ENCODE peak calls at places on chromosomes 2 and 18, in four cellular contexts. R is SK-N-DZ, K is activated T-cell treated with anti-CD3 and anti-CD28 coated beads for 48 hours, B is sciatic nerve. D is an unnamed sample.
A peak's percentile ranks its signal among the peaks of the same experiment; 100 is the strongest.

GRCh38 chr2:20178404-20179178 is 46.3 kb downstream of the SDC1 start:
- DNase-seq in R (no peak), K (no peak), B (peak; percentile 33), D (no peak)

GRCh38 chr2:175431054-175431780 is 249.7 kb upstream of the ATP5MC3 start:
- DNase-seq in B (no peak), K (no peak), R (peak; percentile 49), D (no peak)

GRCh38 chr2:69177063-69177771 is 164.2 kb downstream of the ANTXR1 start:
- DNase-seq in B (peak; percentile 79), R (peak; percentile 78), K (no peak), D (peak; percentile 85)

GRCh38 chr18:79819064-79819725 is 21.5 kb downstream of the KCNG2 start:
- DNase-seq in B (no peak), K (no peak), R (no peak), D (no peak)

GRCh38 chr2:2328847-2329246 is 2.2 kb downstream of the MYT1L start:
- DNase-seq in K (no peak), R (peak; percentile 35), B (no peak), D (no peak)

GRCh38 chr2:180366481-180366880 is 359.4 kb upstream of the CWC22 start:
- DNase-seq in R (no peak), B (no peak), K (no peak), D (no peak)

GRCh38 chr2:202215179-202215578 is 23.2 kb downstream of the SUMO1 start:
- DNase-seq in K (no peak), R (no peak), B (no peak), D (no peak)

GRCh38 chr2:46135936-46136335 is 161.3 kb upstream of the EPAS1 start:
- DNase-seq in B (no peak), R (no peak), K (no peak), D (no peak)

GRCh38 chr18:22709288-22710060 is 223.7 kb upstream of the RBBP8 start:
- DNase-seq in K (no peak), B (no peak), R (no peak), D (no peak)

GRCh38 chr2:237704476-237705224 is 77.3 kb downstream of the LRRFIP1 start:
- DNase-seq in B (no peak), R (no peak), K (no peak), D (peak; percentile 44)

GRCh38 chr2:175251425-175252041 is 70.0 kb upstream of the ATP5MC3 start:
- DNase-seq in K (no peak), B (no peak), R (peak; percentile 28), D (no peak)

GRCh38 chr2:240959214-240959940 is 39.0 kb upstream of the SNED1 start:
- DNase-seq in R (no peak), K (no peak), B (peak; percentile 55), D (no peak)

GRCh38 chr2:182101263-182101662 is 115.6 kb downstream of the PPP1R1C start:
- DNase-seq in K (no peak), R (peak; percentile 10), B (no peak), D (no peak)

GRCh38 chr18:75110846-75111415 is 98.0 kb downstream of the PTGR3 start:
- DNase-seq in B (no peak), K (no peak), R (no peak), D (no peak)

GRCh38 chr2:183078163-183078466 is 432 bp upstream of the DUSP19 start:
- DNase-seq in K (no peak), R (no peak), B (no peak), D (no peak)

GRCh38 chr2:29187926-29188325 is 72.7 kb downstream of the CLIP4 start:
- DNase-seq in K (no peak), R (no peak), B (no peak), D (no peak)

GRCh38 chr2:213068681-213069359 is 82.6 kb downstream of the IKZF2 start:
- DNase-seq in B (no peak), R (no peak), K (no peak), D (peak; percentile 47)

GRCh38 chr2:223081789-223082188 is 29.8 kb downstream of the KCNE4 start:
- DNase-seq in K (no peak), R (no peak), B (no peak), D (no peak)

GRCh38 chr18:13437801-13438506 is 219.4 kb downstream of the LDLRAD4 start:
- DNase-seq in K (peak; percentile 43), B (no peak), R (no peak), D (no peak)

GRCh38 chr2:8344725-8345124 is 337.1 kb upstream of the ID2 start:
- DNase-seq in B (no peak), R (no peak), K (no peak), D (no peak)

GRCh38 chr2:28351621-28352020 is 41.0 kb upstream of the FOSL2 start:
- DNase-seq in K (no peak), R (no peak), B (no peak), D (no peak)

GRCh38 chr2:177826897-177827296 is 245.7 kb downstream of the PDE11A start:
- DNase-seq in R (no peak), B (no peak), K (no peak), D (no peak)

GRCh38 chr2:172484253-172484652 is 56.9 kb downstream of the ITGA6 start:
- DNase-seq in R (peak; percentile 55), B (no peak), K (no peak), D (peak; percentile 9)

GRCh38 chr2:118842687-118843491 is 4.6 kb downstream of the EN1 start:
- DNase-seq in B (no peak), R (no peak), K (no peak), D (no peak)

GRCh38 chr2:199606193-199606780 is 148.5 kb upstream of the SATB2 start:
- DNase-seq in K (no peak), R (peak; percentile 23), B (no peak), D (no peak)

GRCh38 chr18:61637319-61637718 is 255.5 kb downstream of the RNF152 start:
- DNase-seq in B (no peak), R (no peak), K (no peak), D (no peak)